ENCODE peak calls at places on chromosomes 2 and 18, in seven cellular contexts. R is GM06990, D is fibroblast of mammary gland, A is MCF 10A, U is GM13977, W is thyroid gland, V is epithelial cell of esophagus. K is an unnamed sample.
A peak's percentile ranks its signal among the peaks of the same experiment; 100 is the strongest.

GRCh38 chr18:25561923-25562322 is 210.0 kb upstream of the ZNF521 start:
- DNase-seq in R (no peak), D (peak; percentile 44), V (no peak), A (peak; percentile 37), U (peak; percentile 20), W (peak; percentile 5), K (peak; percentile 4)

GRCh38 chr18:63147010-63147409 is 172.6 kb downstream of the BCL2 start:
- DNase-seq in V (no peak), A (no peak), R (no peak), U (no peak), W (no peak), D (no peak), K (no peak)

GRCh38 chr18:76212958-76213357 is 282.1 kb downstream of the ZNF516 start:
- DNase-seq in R (no peak), W (no peak), D (no peak), U (no peak), A (no peak), V (no peak), K (peak; percentile 30)

GRCh38 chr2:13650586-13651180 is 933.9 kb downstream of the TRIB2 start:
- DNase-seq in D (peak; percentile 28), A (peak; percentile 17), R (no peak), W (no peak), V (no peak), U (no peak), K (no peak)

GRCh38 chr2:171166328-171166983 is 5.8 kb upstream of the TLK1 start:
- DNase-seq in R (no peak), D (no peak), A (no peak), U (no peak), W (no peak), V (no peak), K (no peak)

GRCh38 chr2:236165491-236166156 is 2.6 kb downstream of the GBX2 start:
- DNase-seq in W (no peak), V (no peak), U (peak; percentile 36), A (no peak), D (no peak), R (no peak), K (no peak)

GRCh38 chr2:74959106-74959751 is 786 bp downstream of the POLE4 start:
- DNase-seq in R (no peak), V (no peak), A (no peak), D (no peak), U (no peak), W (no peak), K (peak; percentile 17)

GRCh38 chr2:43280994-43281393 is 54.6 kb upstream of the ZFP36L2 start:
- DNase-seq in V (no peak), D (no peak), W (no peak), R (no peak), U (no peak), A (no peak), K (no peak)

GRCh38 chr2:152600051-152600657 is 117.1 kb downstream of the PRPF40A start:
- DNase-seq in D (no peak), W (no peak), V (no peak), A (no peak), R (no peak), U (no peak), K (no peak)

GRCh38 chr2:41967426-41968181 is 80.2 kb upstream of the PKDCC start:
- DNase-seq in D (peak; percentile 7), V (peak; percentile 22), W (peak; percentile 19), R (no peak), U (no peak), A (no peak), K (no peak)

GRCh38 chr2:42510191-42510929 is 16.6 kb upstream of the KCNG3 start:
- DNase-seq in U (no peak), D (no peak), V (no peak), W (no peak), R (no peak), A (no peak), K (no peak)

GRCh38 chr2:238433941-238434845 is 7.5 kb downstream of the ASB1 start:
- DNase-seq in U (no peak), W (no peak), A (peak; percentile 65), R (no peak), V (peak; percentile 89), D (peak; percentile 96), K (no peak)

GRCh38 chr2:179850188-179850587 is 11.2 kb downstream of the ZNF385B start:
- DNase-seq in D (peak; percentile 58), A (no peak), U (no peak), R (no peak), V (peak; percentile 46), W (no peak), K (no peak)

GRCh38 chr2:127157651-127158460 is 50.9 kb upstream of the BIN1 start:
- DNase-seq in D (no peak), U (no peak), A (no peak), W (no peak), R (no peak), V (no peak), K (peak; percentile 16)

GRCh38 chr18:10085405-10085804 is 171.6 kb downstream of the VAPA start:
- DNase-seq in R (no peak), D (peak; percentile 64), U (no peak), V (no peak), A (no peak), W (no peak), K (no peak)

GRCh38 chr2:208584387-208584965 is 177.9 kb downstream of the PTH2R start:
- DNase-seq in A (no peak), D (no peak), R (no peak), W (no peak), V (no peak), U (no peak), K (no peak)

GRCh38 chr2:74474899-74475298 is 2.4 kb upstream of the MRPL53 start:
- DNase-seq in D (no peak), R (no peak), U (no peak), A (no peak), W (no peak), V (no peak), K (no peak)

GRCh38 chr2:24048662-24049484 is 668 bp upstream of the FKBP1B start:
- DNase-seq in A (peak; percentile 22), R (no peak), U (no peak), W (no peak), D (no peak), V (no peak), K (peak; percentile 21)

GRCh38 chr2:235217814-235218213 is 266.0 kb downstream of the SH3BP4 start:
- DNase-seq in D (peak; percentile 48), A (peak; percentile 52), R (no peak), W (no peak), U (no peak), V (peak; percentile 9), K (no peak)

GRCh38 chr2:166573393-166573792 is 79.3 kb upstream of the SCN7A start:
- DNase-seq in R (no peak), W (no peak), V (peak; percentile 37), A (no peak), D (peak; percentile 56), U (no peak), K (no peak)

GRCh38 chr2:54767921-54768320 is 44.5 kb downstream of the EML6 start:
- DNase-seq in V (peak; percentile 89), U (peak; percentile 31), A (peak; percentile 47), D (peak; percentile 88), W (no peak), R (peak; percentile 26), K (no peak)

GRCh38 chr18:48922203-48922800 is 28.5 kb downstream of the SMAD7 start:
- DNase-seq in W (no peak), A (no peak), D (no peak), U (no peak), R (no peak), V (no peak), K (no peak)

GRCh38 chr2:237060518-237061312 is 25.0 kb upstream of the COPS8 start:
- DNase-seq in D (peak; percentile 80), W (peak; percentile 65), U (peak; percentile 43), V (peak; percentile 74), A (peak; percentile 71), R (peak; percentile 24), K (peak; percentile 24)

GRCh38 chr2:82023710-82024109 is 1719.2 kb upstream of the LRRTM1 start:
- DNase-seq in U (no peak), V (no peak), W (no peak), D (no peak), A (no peak), R (no peak), K (no peak)
- TF ChIP-seq CTCF in U (peak; percentile 36), V (no peak), W (no peak), D (no peak), A (peak; percentile 25), R (no peak), K (no peak)

GRCh38 chr18:55093295-55093694 is 134.0 kb upstream of the CCDC68 start:
- DNase-seq in U (no peak), D (no peak), V (no peak), A (no peak), R (no peak), W (no peak), K (no peak)

GRCh38 chr18:55097406-55098170 is 138.3 kb upstream of the CCDC68 start:
- DNase-seq in A (no peak), V (no peak), U (no peak), D (peak; percentile 67), R (no peak), W (no peak), K (no peak)

GRCh38 chr18:55093808-55094207 is 134.5 kb upstream of the CCDC68 start:
- DNase-seq in V (no peak), A (no peak), D (no peak), U (no peak), W (no peak), R (no peak), K (no peak)

GRCh38 chr18:55095579-55095978 is 136.3 kb upstream of the CCDC68 start:
- DNase-seq in R (no peak), D (no peak), A (no peak), W (no peak), V (no peak), U (no peak), K (no peak)

GRCh38 chr18:55096261-55097026 is 137.2 kb upstream of the CCDC68 start:
- DNase-seq in W (peak; percentile 16), A (peak; percentile 65), R (no peak), V (peak; percentile 78), U (peak; percentile 19), D (peak; percentile 76), K (no peak)
- TF ChIP-seq CTCF in W (no peak), A (peak; percentile 29), R (peak; percentile 65), V (peak; percentile 63), U (peak; percentile 49), D (peak; percentile 52), K (no peak)

GRCh38 chr2:22795467-22795866 is 589.5 kb upstream of the KLHL29 start:
- DNase-seq in W (no peak), V (no peak), A (no peak), D (no peak), R (no peak), U (no peak), K (no peak)
- TF ChIP-seq CTCF in W (no peak), V (no peak), A (no peak), D (no peak), R (no peak), U (no peak), K (no peak)

DNA sequence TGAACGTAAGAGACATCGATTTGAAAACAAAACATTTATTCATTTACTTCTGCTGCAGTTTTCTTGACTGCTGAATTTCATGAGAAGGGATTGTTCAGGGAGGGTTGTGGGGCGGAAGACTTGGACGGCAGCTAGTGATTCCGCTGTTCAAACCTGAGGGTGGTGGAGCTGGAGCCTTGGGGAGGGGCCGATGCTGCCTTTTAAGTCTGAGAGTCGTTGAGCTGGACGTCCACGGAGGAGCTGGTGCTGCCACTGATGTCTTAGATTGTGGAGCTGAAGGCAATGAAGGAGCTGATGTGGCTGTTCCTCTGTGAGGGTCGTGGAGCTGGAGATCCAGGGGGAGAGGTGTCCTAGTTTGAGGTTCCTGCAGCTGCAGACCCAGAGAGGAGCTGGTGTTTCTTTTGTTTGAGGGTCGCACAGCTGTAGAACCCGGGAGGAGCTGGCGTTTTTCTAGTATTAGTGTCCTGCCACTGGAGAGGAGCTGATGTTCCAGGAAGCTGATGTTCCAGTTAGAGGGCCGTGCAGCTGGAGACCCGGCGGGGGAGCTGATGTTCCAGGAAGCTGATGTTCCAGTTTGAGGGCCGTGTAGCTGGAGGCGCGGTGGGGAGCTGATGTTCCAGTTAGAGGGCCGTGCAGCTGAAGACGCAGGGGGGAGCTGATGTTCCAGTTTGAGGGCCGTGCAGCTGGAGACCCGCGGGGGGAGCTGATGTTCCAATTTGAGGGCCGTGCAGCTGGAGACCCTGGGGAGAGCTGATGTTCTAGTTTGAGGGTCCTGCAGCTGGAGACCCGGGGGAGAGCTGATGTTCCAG is 150.9 kb downstream of the RTP5 start:
- DNase-seq in R (no peak), D (peak; percentile 42), V (no peak), A (no peak), W (peak; percentile 6), U (no peak), K (no peak)
- TF ChIP-seq CTCF in R (no peak), D (peak; percentile 16), V (no peak), A (no peak), W (no peak), U (no peak), K (no peak)